ENCODE peak calls at places on chromosomes 12 and 14, in seven cellular contexts. V is iPS DF 6.9, O is GM23248, B is left ventricle myocardium inferior, Q is breast epithelium, H is suprapubic skin, C is right cardiac atrium. E is an unnamed sample. For H3K4me1 and H3K9me3, the result is how much of the 10 kb centered on the place peaks cover.

GRCh38 chr14:35998303-35998702 is 172.2 kb downstream of the BRMS1L start:
- DNase-seq in B (no peak), Q (no peak), H (no peak), C (no peak), O (no peak), V (no peak), E (no peak)

GRCh38 chr12:109097435-109098141 is at the start of gene UNG:
- DNase-seq in V (peak), B (peak), H (peak), C (peak), Q (peak), O (peak), E (peak)

GRCh38 chr12:81585787-81586186 is 173.4 kb downstream of the PPFIA2 start:
- DNase-seq in V (no peak), O (no peak), H (no peak), C (no peak), Q (no peak), B (no peak), E (no peak)

GRCh38 chr12:95205685-95206084 is 11.6 kb downstream of the FGD6 start:
- DNase-seq in C (no peak), B (no peak), V (no peak), H (no peak), O (peak), Q (peak), E (no peak)

GRCh38 chr12:26044007-26044394 is 80.8 kb downstream of the BHLHE41 start:
- DNase-seq in B (no peak), Q (no peak), V (no peak), H (no peak), O (peak), C (no peak), E (no peak)

GRCh38 chr14:32808574-32809098 is 130.0 kb upstream of the NPAS3 start:
- DNase-seq in C (no peak), H (no peak), O (peak), B (no peak), Q (no peak), V (no peak), E (no peak)

GRCh38 chr12:52055781-52056711 is 4.8 kb downstream of the NR4A1 start:
- DNase-seq in C (peak), H (peak), B (no peak), V (no peak), Q (no peak), O (no peak), E (no peak)

GRCh38 chr12:11969437-11970154 is 101.1 kb upstream of the BCL2L14 start:
- DNase-seq in O (no peak), H (no peak), B (no peak), V (no peak), C (no peak), Q (no peak), E (no peak)

GRCh38 chr14:60327447-60328331 is 78.7 kb downstream of the PPM1A start:
- DNase-seq in C (peak), O (peak), H (no peak), V (no peak), B (peak), Q (no peak), E (no peak)

DNA sequence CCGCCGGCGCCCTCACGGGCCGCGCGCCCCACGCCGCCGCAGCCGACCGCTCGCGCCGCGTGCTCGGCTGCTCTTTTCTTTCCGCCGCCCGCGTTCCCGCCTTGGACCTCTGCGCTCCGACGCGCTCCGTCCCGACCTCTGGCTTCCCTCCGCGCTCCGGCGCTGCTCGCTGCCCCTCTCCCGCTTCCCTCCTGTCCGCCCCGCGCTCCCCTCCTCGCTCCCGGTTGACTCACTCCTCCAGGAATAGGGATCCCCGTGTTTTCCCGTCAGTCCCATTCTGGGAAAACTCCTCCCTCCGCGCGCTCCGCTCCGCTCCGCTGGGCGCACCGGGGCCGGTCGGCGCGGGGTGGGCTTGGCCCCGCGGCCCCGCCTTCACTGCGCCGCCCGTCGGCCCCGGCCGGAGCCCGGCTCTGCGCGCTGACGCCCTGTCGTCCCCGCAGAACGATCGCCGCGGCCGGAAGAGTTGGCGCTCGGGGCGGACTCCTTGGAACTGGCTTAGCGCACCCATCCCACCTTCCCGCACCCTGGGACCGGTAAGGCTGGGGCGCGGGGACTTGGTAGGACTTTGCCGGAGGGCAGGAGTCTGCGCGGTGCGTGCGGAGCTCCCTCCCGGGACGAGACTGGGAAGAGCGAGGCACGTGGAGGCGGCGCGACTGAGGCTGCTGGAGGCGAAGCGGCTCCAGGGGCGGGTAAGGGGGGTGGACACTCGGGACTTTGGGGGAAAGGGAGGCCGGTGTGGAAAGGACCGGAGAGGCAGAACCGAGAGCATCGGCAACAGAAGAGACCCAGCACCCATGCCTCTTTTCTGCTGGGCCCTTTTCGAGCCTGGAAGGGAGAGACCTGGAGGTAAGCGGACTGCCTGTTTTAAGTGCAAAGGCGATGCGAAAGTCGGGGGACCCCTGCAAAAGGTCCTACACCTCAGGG is 573 bp downstream of the TEAD4 start:
- DNase-seq in V (no peak), B (peak), O (peak), H (peak), C (peak), Q (no peak), E (no peak)
- H3K27ac ChIP-seq in V (no peak), B (peak), O (peak), H (peak), C (peak), Q (peak), E (no peak)

GRCh38 chr14:58824796-58825195 is 187.0 kb downstream of the DACT1 start:
- DNase-seq in O (no peak), C (no peak), H (no peak), Q (no peak), B (no peak), V (no peak), E (no peak)
- H3K4me1 ChIP-seq in O (under half), C (under half), H (under half), Q (under half), B (under half), V (under half), E (under half)

GRCh38 chr14:19800282-19801117 is 3.1 kb upstream of the OR4N2 start:
- DNase-seq in H (no peak), B (no peak), O (no peak), C (peak), Q (no peak), V (no peak), E (no peak)

GRCh38 chr14:19801118-19801464 is 2.5 kb upstream of the OR4N2 start:
- DNase-seq in B (no peak), H (no peak), Q (no peak), V (no peak), O (no peak), C (no peak), E (no peak)

DNA sequence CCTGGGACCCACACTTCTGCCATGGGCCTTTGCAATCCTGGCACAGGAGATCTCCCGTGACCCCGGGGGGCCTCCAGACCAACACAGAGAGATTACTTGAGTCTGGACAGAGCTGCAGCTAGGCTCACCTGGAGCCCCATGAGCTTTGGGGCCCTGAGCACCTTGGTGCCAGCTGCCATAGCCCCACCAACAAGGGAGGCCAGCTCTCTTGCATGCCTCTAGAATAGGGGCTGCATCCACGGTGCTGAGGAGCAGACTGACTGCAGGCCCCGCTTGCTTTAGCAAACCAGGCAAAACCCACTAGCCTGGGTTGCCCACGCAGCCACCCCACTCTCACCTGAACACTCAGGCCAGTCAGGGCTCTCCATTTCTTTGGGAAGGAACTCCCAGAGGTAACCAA is 3.7 kb upstream of the OR4N2 start:
- DNase-seq in H (no peak), O (no peak), C (no peak), Q (no peak), B (no peak), V (no peak), E (no peak)
- H3K9me3 ChIP-seq in H (under half), O (under half), C (under half), Q (under half), B (under half), V (under half), E (under half)

DNA sequence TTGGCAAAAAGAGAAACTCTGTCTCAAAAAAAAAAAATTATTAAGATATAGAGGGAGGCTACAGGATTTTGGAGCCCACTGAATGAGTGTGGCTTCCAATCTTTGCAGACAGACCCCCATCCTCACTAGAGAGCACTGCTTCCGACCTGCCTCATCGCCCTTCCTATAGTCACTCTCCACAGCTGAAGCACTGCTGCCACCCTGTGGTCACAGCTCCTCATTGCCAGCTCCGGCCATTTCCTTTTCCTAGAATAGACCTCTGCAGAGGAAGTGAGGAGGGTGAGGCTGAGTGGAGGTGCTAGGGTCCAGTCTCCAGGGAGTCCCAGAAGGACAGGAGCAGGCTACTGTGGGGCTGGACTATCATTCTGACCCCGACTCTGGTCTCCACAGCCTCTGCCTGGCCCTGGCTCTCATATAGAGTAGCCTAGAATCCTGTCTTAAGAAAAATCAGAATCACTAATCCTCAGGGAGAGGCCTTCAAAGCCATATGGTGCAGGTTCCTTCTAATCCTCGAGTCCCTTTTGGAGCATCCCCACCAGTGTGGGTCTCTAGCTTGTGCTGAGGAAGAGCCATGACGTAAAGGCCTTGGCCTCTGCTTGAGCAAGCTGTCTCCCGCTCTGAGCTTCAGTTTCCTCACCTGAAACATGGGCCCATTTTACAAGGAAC is 1.4 kb upstream of the NPFF start:
- DNase-seq in O (peak), B (peak), H (peak), V (no peak), Q (peak), C (peak), E (peak)
- H3K27ac ChIP-seq in O (no peak), B (peak), H (no peak), V (no peak), Q (no peak), C (no peak), E (peak)

GRCh38 chr14:99268776-99269510 is 3.1 kb downstream of the BCL11B start:
- DNase-seq in B (no peak), O (no peak), C (no peak), H (peak), Q (no peak), V (no peak), E (peak)
- H3K4me1 ChIP-seq in B (under half), O (under half), C (under half), H (half or more), Q (under half), V (under half), E (half or more)

GRCh38 chr12:104524026-104524425 is 67.3 kb downstream of the CHST11 start:
- DNase-seq in B (no peak), H (no peak), C (no peak), Q (no peak), V (no peak), O (peak), E (no peak)

GRCh38 chr12:104529130-104529874 is 72.6 kb downstream of the CHST11 start:
- DNase-seq in O (no peak), H (no peak), V (no peak), Q (no peak), B (no peak), C (no peak), E (no peak)

GRCh38 chr12:104526320-104526719 is 69.6 kb downstream of the CHST11 start:
- DNase-seq in C (no peak), V (no peak), B (no peak), Q (no peak), H (no peak), O (no peak), E (no peak)

GRCh38 chr12:104524433-104524832 is 67.7 kb downstream of the CHST11 start:
- DNase-seq in V (no peak), C (no peak), O (no peak), Q (no peak), B (no peak), H (no peak), E (no peak)

DNA sequence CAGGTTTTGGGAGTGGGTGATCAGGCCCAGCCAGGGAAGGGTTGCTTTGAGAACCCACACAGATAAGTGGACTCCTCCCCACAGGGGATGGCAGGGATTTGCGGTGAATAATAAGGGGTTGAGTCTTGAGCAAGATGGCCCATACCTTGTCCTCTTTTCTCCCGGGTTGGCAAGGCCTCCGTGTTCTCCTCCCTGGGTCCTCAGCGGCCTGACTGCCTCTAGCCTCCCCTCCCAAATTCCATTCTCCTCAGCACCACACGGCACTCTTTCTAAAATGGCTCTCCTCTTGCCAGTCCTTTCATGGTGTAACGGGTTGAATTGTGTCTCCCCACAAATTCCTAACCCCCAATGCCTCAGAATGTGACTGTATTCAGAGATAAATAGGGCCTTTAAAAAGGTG is 70.0 kb downstream of the CHST11 start:
- DNase-seq in C (no peak), O (no peak), Q (no peak), V (no peak), H (no peak), B (no peak), E (no peak)
- H3K9me3 ChIP-seq in C (under half), O (under half), Q (under half), V (under half), H (under half), B (under half), E (under half)

DNA sequence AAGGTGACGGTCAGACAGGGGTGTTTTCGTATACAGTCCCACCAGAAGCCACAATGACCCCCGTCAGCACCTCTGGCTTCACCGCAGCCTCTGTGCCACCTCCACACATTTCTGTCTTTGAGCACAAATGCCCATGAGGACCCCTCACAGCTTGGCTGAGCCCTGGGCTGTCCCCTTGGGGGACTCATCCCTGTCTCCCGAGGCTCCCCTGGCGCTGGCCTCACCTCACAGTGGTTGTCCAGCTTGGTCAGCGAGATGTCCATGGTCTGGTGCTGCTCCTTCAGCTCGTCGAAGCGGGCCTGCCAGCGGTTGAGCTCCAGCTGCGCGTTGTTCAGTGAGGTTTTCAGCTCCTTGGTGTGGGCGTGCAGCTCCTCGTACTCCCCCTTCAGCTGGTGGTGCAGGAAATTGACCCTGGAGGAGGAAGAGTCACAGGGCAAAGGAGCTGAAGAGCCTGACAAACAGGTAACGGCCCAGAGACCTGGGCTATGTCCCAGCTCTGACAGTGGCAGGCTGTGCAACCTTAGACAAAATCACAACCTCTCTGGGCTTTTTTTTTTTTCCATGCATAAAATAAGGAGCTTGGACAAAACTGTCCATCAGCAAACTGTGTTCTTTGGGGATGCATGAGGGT is 52.7 kb upstream of the GPR68 start:
- DNase-seq in O (no peak), Q (no peak), H (no peak), C (no peak), B (no peak), V (no peak), E (no peak)
- H3K27ac ChIP-seq in O (no peak), Q (no peak), H (no peak), C (no peak), B (no peak), V (no peak), E (no peak)

E was measured in CD4-positive, CD25-positive, alpha-beta regulatory T cell.